ENCODE peak calls at places on chromosome 22, in nine cellular contexts. E is midbrain; S is CD4-positive, CD25-positive, alpha-beta regulatory T cell; L is GF-D8; A is PC-9; I is NCI-H1092 treated with DMSO at 0.1 percent for 48 hours; X is GM04504; K is activated CD8-positive, alpha-beta memory T cell treated with anti-CD3 and anti-CD28 coated beads for 1 hour; J is stimulated activated naive CD4-positive, alpha-beta T cell treated with Interleukin-2 at 50 U/mL for 16 hours. B is an unnamed sample.

GRCh38 chr22:25057013-25057881 is 104.7 kb downstream of the KIAA1671 start:
- DNase-seq in E (peak), S (no peak), L (no peak), A (peak), I (peak), X (peak), K (no peak), J (peak), B (peak)

GRCh38 chr22:19795617-19796008 is 35.0 kb downstream of the TBX1 start:
- DNase-seq in E (no peak), S (no peak), L (no peak), A (no peak), I (no peak), X (peak), K (no peak), J (no peak), B (no peak)

GRCh38 chr22:43426816-43427215 is 15.0 kb downstream of the MPPED1 start:
- DNase-seq in E (no peak), S (no peak), L (no peak), A (no peak), I (no peak), X (no peak), K (no peak), J (no peak), B (no peak)

GRCh38 chr22:49725516-49725915 is 102.2 kb downstream of the BRD1 start:
- DNase-seq in E (no peak), S (no peak), L (no peak), A (no peak), I (no peak), X (no peak), K (no peak), J (no peak), B (no peak)

GRCh38 chr22:38707984-38708383 is 2.2 kb downstream of the GTPBP1 start:
- DNase-seq in E (no peak), S (no peak), L (no peak), A (no peak), I (no peak), X (no peak), K (no peak), J (no peak), B (no peak)

GRCh38 chr22:24593810-24594568 is 1.1 kb upstream of the LRRC75B start:
- DNase-seq in E (no peak), S (no peak), L (no peak), A (no peak), I (no peak), X (no peak), K (no peak), J (no peak), B (no peak)

GRCh38 chr22:32695451-32695891 is 106.0 kb upstream of the TIMP3 start:
- DNase-seq in E (no peak), S (no peak), L (no peak), A (peak), I (no peak), X (peak), K (no peak), J (no peak), B (no peak)

GRCh38 chr22:48712558-48712957 is 1115.1 kb downstream of the BRD1 start:
- DNase-seq in E (no peak), S (no peak), L (no peak), A (no peak), I (no peak), X (no peak), K (no peak), J (no peak), B (no peak)

GRCh38 chr22:39375646-39376045 is 23.9 kb upstream of the TAB1 start:
- DNase-seq in E (no peak), S (no peak), L (no peak), A (no peak), I (no peak), X (no peak), K (no peak), J (no peak), B (no peak)

GRCh38 chr22:45510376-45511232 is 7.9 kb downstream of the FBLN1 start:
- DNase-seq in E (no peak), S (no peak), L (no peak), A (no peak), I (no peak), X (no peak), K (no peak), J (no peak), B (no peak)

GRCh38 chr22:38335077-38335476 is 17.8 kb upstream of the CSNK1E start:
- DNase-seq in E (no peak), S (no peak), L (no peak), A (no peak), I (no peak), X (no peak), K (no peak), J (no peak), B (no peak)

GRCh38 chr22:44497218-44497903 is 672 bp downstream of the RTL6 start:
- DNase-seq in E (no peak), S (no peak), L (no peak), A (peak), I (no peak), X (peak), K (no peak), J (no peak), B (no peak)

GRCh38 chr22:41401781-41402648 is 20.3 kb downstream of the TEF start:
- DNase-seq in E (peak), S (no peak), L (no peak), A (peak), I (peak), X (peak), K (no peak), J (no peak), B (no peak)

GRCh38 chr22:37749831-37750595 is 53.2 kb downstream of the TRIOBP start:
- DNase-seq in E (no peak), S (no peak), L (no peak), A (peak), I (no peak), X (no peak), K (no peak), J (no peak), B (no peak)

GRCh38 chr22:30781271-30781875 is 86.7 kb downstream of the OSBP2 start:
- DNase-seq in E (no peak), S (no peak), L (no peak), A (peak), I (no peak), X (no peak), K (no peak), J (no peak), B (no peak)

GRCh38 chr22:45579806-45580702 is 77.4 kb downstream of the FBLN1 start:
- DNase-seq in E (no peak), S (no peak), L (no peak), A (no peak), I (no peak), X (no peak), K (no peak), J (no peak), B (no peak)

GRCh38 chr22:49933236-49933921 is 14.9 kb downstream of the CRELD2 start:
- DNase-seq in E (peak), S (no peak), L (no peak), A (no peak), I (no peak), X (no peak), K (no peak), J (no peak), B (no peak)

GRCh38 chr22:26835929-26836528 is 178.6 kb downstream of the MIAT start:
- DNase-seq in E (no peak), S (peak), L (no peak), A (peak), I (peak), X (peak), K (no peak), J (peak), B (peak)

GRCh38 chr22:19756288-19757128 is 4.1 kb upstream of the TBX1 start:
- DNase-seq in E (no peak), S (peak), L (peak), A (peak), I (peak), X (no peak), K (peak), J (peak), B (peak)

GRCh38 chr22:34804588-34804987 is 261.4 kb upstream of the ISX start:
- DNase-seq in E (no peak), S (no peak), L (no peak), A (no peak), I (no peak), X (no peak), K (no peak), J (no peak), B (no peak)

GRCh38 chr22:39517470-39517869 is 2.9 kb upstream of the ATF4 start:
- DNase-seq in E (no peak), S (no peak), L (no peak), A (no peak), I (no peak), X (no peak), K (no peak), J (no peak), B (no peak)

GRCh38 chr22:26367402-26368245 is 61.4 kb upstream of the ASPHD2 start:
- DNase-seq in E (no peak), S (peak), L (no peak), A (no peak), I (peak), X (no peak), K (peak), J (peak), B (peak)

GRCh38 chr22:20566420-20567260 is 59.2 kb downstream of the MED15 start:
- DNase-seq in E (no peak), S (peak), L (no peak), A (peak), I (no peak), X (peak), K (no peak), J (peak), B (no peak)

GRCh38 chr22:50012201-50013181 is at the start of gene IL17REL:
- DNase-seq in E (no peak), S (no peak), L (no peak), A (peak), I (no peak), X (no peak), K (no peak), J (no peak), B (no peak)

B was measured in T-helper 2 cell treated with Interferon-gamma antibody and Interleukin-4, amounts not matched to agents 5 μg/mL and 100 μg/mL, for 36 hours.